ENCODE peak calls at places on chromosomes 4 and X, in four cellular contexts. M is CD4-positive, alpha-beta memory T cell; X is adipocyte; C is body of pancreas. T is an unnamed sample. For H3K36me3, H3K4me1 and H3K27me3, the result is how much of the 10 kb centered on the place peaks cover.

GRCh38 chr4:3851211-3851610 is 85.0 kb downstream of the ADRA2C start:
- DNase-seq in C (no peak), M (no peak), X (peak), T (no peak)

GRCh38 chrX:38561126-38561868 is at the start of gene TSPAN7:
- DNase-seq in X (peak), C (peak), M (peak), T (peak)

GRCh38 chr4:72112514-72113156 is 80.8 kb downstream of the NPFFR2 start:
- DNase-seq in X (peak), M (no peak), C (peak), T (no peak)

GRCh38 chrX:1072637-1073377 is 139.6 kb downstream of the CRLF2 start:
- DNase-seq in C (no peak), M (no peak), X (no peak), T (no peak)

GRCh38 chr4:185374573-185374972 is 21.2 kb downstream of the LRP2BP start:
- DNase-seq in M (no peak), X (no peak), C (no peak), T (no peak)

GRCh38 chr4:169142906-169143305 is 127.8 kb downstream of the SH3RF1 start:
- DNase-seq in M (no peak), C (no peak), X (no peak), T (no peak)

GRCh38 chr4:137267024-137267423 is 265.3 kb downstream of the PCDH18 start:
- DNase-seq in X (peak), M (no peak), C (no peak), T (no peak)

GRCh38 chrX:43682726-43683125 is 26.6 kb downstream of the MAOA start:
- DNase-seq in X (no peak), C (no peak), M (no peak), T (no peak)

GRCh38 chr4:174681723-174682300 is 147.2 kb downstream of the GLRA3 start:
- DNase-seq in X (peak), C (no peak), M (no peak), T (no peak)

GRCh38 chr4:24979554-24979953 is 51.2 kb downstream of the LGI2 start:
- DNase-seq in C (peak), X (no peak), M (no peak), T (no peak)

GRCh38 chr4:165971941-165972340 is 98.9 kb downstream of the TLL1 start:
- DNase-seq in M (no peak), X (no peak), C (no peak), T (no peak)

DNA sequence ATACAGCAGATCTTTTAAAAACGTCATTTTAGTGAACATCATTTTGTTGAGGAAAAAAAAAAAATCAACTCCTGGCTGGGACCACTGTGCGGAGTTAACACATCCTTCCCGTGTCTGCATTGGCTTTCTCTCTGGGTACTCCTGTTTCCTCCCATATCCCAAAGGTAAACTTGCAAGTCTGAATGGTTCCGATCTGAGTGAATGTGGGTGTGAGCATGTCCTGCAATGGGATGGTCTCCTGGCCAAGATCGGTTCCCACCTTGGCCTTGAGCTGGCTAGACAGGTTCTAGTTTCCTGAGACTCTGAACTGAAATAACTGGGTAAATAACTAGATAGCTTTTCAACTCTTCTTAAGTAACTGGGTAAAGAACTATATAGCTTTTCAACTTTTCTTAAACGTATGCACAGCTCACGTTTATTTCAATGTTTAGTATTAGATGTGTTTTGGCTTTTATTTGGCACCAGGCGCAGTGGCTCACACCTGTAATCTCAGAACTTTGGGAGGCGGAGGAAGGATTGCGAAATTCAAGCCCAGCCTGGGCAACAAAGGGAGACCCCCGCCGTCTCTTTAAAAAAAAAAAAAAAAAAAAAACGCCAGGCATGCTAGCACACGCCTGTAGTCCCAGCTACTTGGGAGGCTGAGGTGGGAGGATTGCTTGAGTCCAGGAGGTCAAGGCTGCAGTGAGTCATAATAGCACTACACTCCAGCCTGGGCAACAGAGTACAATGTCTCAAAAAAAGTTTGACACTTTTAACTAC is 14.0 kb downstream of the RBMX start:
- DNase-seq in M (no peak), C (peak), X (no peak), T (no peak)
- H3K36me3 ChIP-seq in M (under half), C (under half), X (half or more), T (under half)

DNA sequence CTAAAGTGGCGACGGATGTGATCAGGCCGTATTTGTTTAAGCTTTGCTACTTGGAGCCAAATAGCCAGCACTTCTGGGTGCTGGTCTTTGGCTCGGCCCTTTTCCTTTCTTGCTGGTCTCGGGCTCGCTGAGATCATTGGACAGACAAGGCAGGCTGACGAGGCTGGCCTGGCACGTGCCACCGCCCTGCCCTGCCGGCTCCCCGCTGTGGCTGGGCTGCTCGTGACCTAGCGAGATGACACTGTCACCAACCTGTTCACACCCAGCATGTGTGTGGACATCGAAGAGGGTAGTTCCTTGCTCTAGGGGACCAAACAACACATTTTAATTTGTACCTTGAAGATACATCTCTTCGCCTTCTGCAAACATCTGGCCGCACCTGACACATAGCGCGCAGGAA is 98.0 kb downstream of the ABLIM2 start:
- DNase-seq in M (no peak), C (no peak), X (no peak), T (no peak)
- H3K4me1 ChIP-seq in M (under half), C (under half), X (under half), T (under half)

GRCh38 chr4:636628-636950 is 11.2 kb downstream of the PDE6B start:
- DNase-seq in M (no peak), C (no peak), X (no peak), T (no peak)
- H3K27me3 ChIP-seq in M (under half), C (under half), X (under half), T (under half)

GRCh38 chr4:78432896-78433295 is 118.7 kb upstream of the ANXA3 start:
- DNase-seq in X (peak), M (no peak), C (no peak), T (no peak)

GRCh38 chr4:78426972-78427371 is 124.6 kb upstream of the ANXA3 start:
- DNase-seq in M (no peak), X (no peak), C (peak), T (no peak)

GRCh38 chr4:78424456-78424855 is 127.1 kb upstream of the ANXA3 start:
- DNase-seq in M (no peak), C (no peak), X (no peak), T (no peak)

GRCh38 chr4:78428996-78429395 is 122.6 kb upstream of the ANXA3 start:
- DNase-seq in C (no peak), M (no peak), X (no peak), T (no peak)
- H3K36me3 ChIP-seq in C (under half), M (under half), X (under half), T (under half)

GRCh38 chrX:40006025-40007017 is 91.4 kb downstream of the BCOR start:
- DNase-seq in C (peak), M (no peak), X (peak), T (no peak)

GRCh38 chrX:40003071-40003981 is 94.4 kb downstream of the BCOR start:
- DNase-seq in M (no peak), X (peak), C (no peak), T (no peak)

GRCh38 chrX:40004916-40005289 is 92.9 kb downstream of the BCOR start:
- DNase-seq in X (no peak), M (no peak), C (no peak), T (no peak)

GRCh38 chrX:40005290-40006011 is 92.3 kb downstream of the BCOR start:
- DNase-seq in M (no peak), C (no peak), X (no peak), T (no peak)

GRCh38 chrX:40003982-40004535 is 93.7 kb downstream of the BCOR start:
- DNase-seq in M (no peak), X (no peak), C (no peak), T (no peak)
- H3K4me1 ChIP-seq in M (under half), X (under half), C (under half), T (under half)